ENCODE peak calls at places on chromosomes 2 and 18, in eight cellular contexts. A is A549, G is neural progenitor cell, X is endothelial cell, M is pancreas, C is GM12864, J is SK-N-SH, D is stomach. F is an unnamed sample.

GRCh38 chr2:169365093-169365483 is 2.8 kb upstream of the LRP2 start:
- DNase-seq in X (no peak), C (peak), G (no peak), D (no peak), M (no peak), J (no peak), A (no peak), F (no peak)

GRCh38 chr18:44465337-44465736 is 215.4 kb upstream of the SETBP1 start:
- DNase-seq in D (no peak), M (no peak), G (no peak), X (no peak), A (no peak), J (no peak), C (no peak), F (no peak)

GRCh38 chr2:48727560-48727959 is 28.0 kb downstream of the LHCGR start:
- DNase-seq in G (no peak), M (no peak), D (no peak), X (no peak), J (no peak), C (no peak), A (no peak), F (no peak)

GRCh38 chr18:68121308-68121707 is 593.6 kb downstream of the TMX3 start:
- DNase-seq in A (no peak), X (no peak), M (no peak), C (no peak), G (peak), D (no peak), J (no peak), F (no peak)

GRCh38 chr2:97995026-97995733 is 568 bp downstream of the TMEM131 start:
- DNase-seq in J (peak), G (peak), D (peak), M (peak), A (peak), X (peak), C (peak), F (peak)

GRCh38 chr2:30662268-30663131 is 144.7 kb downstream of the CAPN13 start:
- DNase-seq in X (no peak), J (no peak), M (no peak), C (no peak), G (no peak), D (no peak), A (no peak), F (no peak)

GRCh38 chr18:58533771-58534170 is 95.1 kb downstream of the ALPK2 start:
- DNase-seq in C (no peak), X (no peak), A (no peak), M (no peak), D (no peak), J (no peak), G (no peak), F (peak)

GRCh38 chr2:60364441-60364840 is 189.0 kb downstream of the BCL11A start:
- DNase-seq in M (no peak), X (no peak), G (no peak), D (no peak), J (no peak), A (no peak), C (no peak), F (no peak)

GRCh38 chr2:214796901-214797300 is 12.6 kb downstream of the BARD1 start:
- DNase-seq in C (no peak), M (no peak), A (no peak), J (no peak), D (no peak), X (no peak), G (no peak), F (no peak)

GRCh38 chr2:214801768-214802397 is 7.6 kb downstream of the BARD1 start:
- DNase-seq in C (no peak), X (no peak), A (no peak), G (no peak), D (no peak), M (no peak), J (no peak), F (no peak)

GRCh38 chr2:214800180-214800579 is 9.3 kb downstream of the BARD1 start:
- DNase-seq in G (no peak), M (no peak), C (no peak), J (no peak), X (no peak), D (no peak), A (no peak), F (no peak)

GRCh38 chr2:214801068-214801467 is 8.4 kb downstream of the BARD1 start:
- DNase-seq in D (no peak), J (no peak), C (no peak), X (no peak), M (no peak), G (no peak), A (no peak), F (no peak)
- TF ChIP-seq CTCF in D (no peak), J (no peak), C (no peak), X (no peak), M (no peak), G (no peak), A (no peak), F (no peak)

GRCh38 chr18:50276452-50276851 is 4.9 kb downstream of the MBD1 start:
- DNase-seq in C (no peak), D (no peak), X (no peak), G (no peak), M (no peak), A (no peak), J (no peak), F (no peak)
- TF ChIP-seq CTCF in C (no peak), D (no peak), X (no peak), G (no peak), M (no peak), A (no peak), J (no peak), F (no peak)

DNA sequence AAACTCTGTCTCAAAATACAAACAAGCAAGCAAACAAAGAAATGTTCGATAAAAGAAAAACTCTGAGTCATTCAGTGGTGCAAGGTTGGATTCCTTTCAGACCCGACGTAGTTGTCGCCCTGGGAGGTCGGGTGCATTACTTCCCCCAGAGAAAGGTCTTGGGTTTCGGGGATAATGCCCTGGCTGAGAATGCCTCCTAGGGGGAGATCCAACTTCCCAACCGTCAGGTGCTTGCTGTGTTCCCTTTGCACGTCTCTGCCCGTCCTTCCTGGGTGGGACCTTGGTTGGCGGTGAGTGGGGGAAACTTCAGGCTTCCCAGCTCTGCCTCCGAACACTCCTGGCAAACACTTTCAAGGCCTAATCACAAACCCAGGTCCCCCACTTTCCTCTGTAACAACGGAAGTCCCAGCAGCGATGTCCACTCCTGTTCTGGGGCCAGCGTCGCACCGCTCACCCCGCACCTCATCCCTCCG is 609 bp downstream of the TPGS2 start:
- DNase-seq in X (no peak), A (no peak), M (no peak), J (no peak), G (peak), C (no peak), D (no peak), F (no peak)
- TF ChIP-seq CTCF in X (no peak), A (no peak), M (no peak), J (no peak), G (no peak), C (no peak), D (no peak), F (no peak)

GRCh38 chr2:68057658-68058396 is 5.0 kb downstream of the C1D start:
- DNase-seq in C (no peak), A (no peak), M (no peak), J (no peak), D (no peak), G (no peak), X (no peak), F (no peak)
- TF ChIP-seq CTCF in C (peak), A (no peak), M (no peak), J (peak), D (no peak), G (peak), X (no peak), F (no peak)

GRCh38 chr2:126527836-126528490 is 128.0 kb upstream of the GYPC start:
- DNase-seq in C (peak), X (peak), M (no peak), J (peak), D (peak), G (peak), A (peak), F (peak)
- TF ChIP-seq CTCF in C (peak), X (peak), M (peak), J (peak), D (peak), G (peak), A (peak), F (peak)

GRCh38 chr18:12394428-12394827 is 13.3 kb upstream of the PRELID3A start:
- DNase-seq in D (no peak), J (no peak), G (peak), A (no peak), C (no peak), M (no peak), X (peak), F (no peak)
- TF ChIP-seq CTCF in D (no peak), J (peak), G (peak), A (peak), C (peak), M (no peak), X (no peak), F (no peak)

GRCh38 chr2:33205693-33206434 is 259.1 kb downstream of the LTBP1 start:
- DNase-seq in J (no peak), D (no peak), G (no peak), C (peak), M (no peak), X (no peak), A (no peak), F (no peak)

GRCh38 chr2:33210626-33211025 is 263.9 kb downstream of the LTBP1 start:
- DNase-seq in A (peak), C (no peak), M (no peak), X (no peak), G (peak), D (no peak), J (no peak), F (no peak)

GRCh38 chr2:33207336-33207735 is 260.6 kb downstream of the LTBP1 start:
- DNase-seq in M (no peak), J (no peak), D (no peak), G (no peak), C (no peak), X (no peak), A (no peak), F (no peak)

GRCh38 chr2:33209976-33210375 is 263.2 kb downstream of the LTBP1 start:
- DNase-seq in X (no peak), A (no peak), D (no peak), M (no peak), J (no peak), C (no peak), G (no peak), F (no peak)

GRCh38 chr2:33208400-33208799 is 261.6 kb downstream of the LTBP1 start:
- DNase-seq in D (no peak), G (no peak), C (no peak), M (no peak), X (no peak), A (no peak), J (no peak), F (no peak)
- TF ChIP-seq CTCF in D (no peak), G (no peak), C (no peak), M (no peak), X (no peak), A (no peak), J (no peak), F (no peak)

DNA sequence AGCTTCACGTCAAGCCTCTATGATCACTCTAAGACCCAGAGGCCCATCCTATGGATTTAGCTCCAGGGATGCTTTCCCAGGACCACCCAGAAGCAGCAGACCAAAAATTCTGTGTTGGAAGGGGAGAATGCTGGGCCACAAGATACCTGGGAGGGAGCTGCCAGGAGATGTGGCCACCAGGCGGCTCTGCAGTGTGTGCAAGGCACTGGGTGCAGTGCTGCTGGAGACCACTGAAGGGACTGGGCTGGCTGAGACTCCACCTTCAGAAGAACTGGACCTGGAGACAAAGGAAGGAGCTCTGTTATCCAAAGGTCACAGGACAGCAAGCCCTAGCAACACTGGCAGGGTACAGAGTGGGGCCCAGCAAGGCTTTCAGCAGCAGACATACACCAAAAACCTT is 34.0 kb downstream of the KANSL3 start:
- DNase-seq in X (no peak), D (no peak), A (peak), J (no peak), C (no peak), M (no peak), G (peak), F (no peak)
- TF ChIP-seq CTCF in X (no peak), D (no peak), A (no peak), J (peak), C (peak), M (no peak), G (peak), F (no peak)

GRCh38 chr2:73113634-73113958 is 848 bp upstream of the RAB11FIP5 start:
- DNase-seq in X (no peak), M (no peak), J (no peak), G (no peak), D (no peak), A (no peak), C (no peak), F (no peak)
- TF ChIP-seq CTCF in X (no peak), M (no peak), J (peak), G (no peak), D (no peak), A (no peak), C (no peak), F (no peak)

DNA sequence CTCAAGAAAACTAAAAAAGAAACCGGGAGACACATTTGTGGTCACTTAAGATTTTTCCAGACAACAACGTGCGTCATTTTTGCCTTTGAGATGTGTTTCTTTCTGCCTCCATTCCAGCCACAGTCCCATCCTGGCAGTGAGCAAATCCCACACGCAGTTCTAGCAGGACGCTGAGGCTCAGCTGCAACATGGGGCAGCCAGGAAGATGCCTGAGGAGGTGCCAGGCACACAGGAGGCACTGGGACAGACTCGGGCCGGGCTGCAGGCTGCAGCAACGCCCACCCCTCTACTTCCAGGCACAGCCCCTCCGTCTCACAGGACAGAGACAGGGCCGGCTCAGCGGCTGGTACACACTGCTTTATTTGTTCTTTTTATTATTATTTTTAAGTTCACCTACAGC is 13.1 kb downstream of the KLF11 start:
- DNase-seq in G (peak), A (no peak), M (peak), C (no peak), X (no peak), J (no peak), D (no peak), F (no peak)
- TF ChIP-seq CTCF in G (no peak), A (no peak), M (no peak), C (no peak), X (no peak), J (no peak), D (no peak), F (no peak)

F was measured in nephron progenitor cell.